ENCODE peak calls at places on chromosome 20, in four cellular contexts. One of them, this sample, is unnamed.

GRCh38 chr20:9555781-9556180 is 41.4 kb downstream of the LAMP5 start:
- DNase-seq in fibroblast of mammary gland: peak; percentile 65
- DNase-seq in OCI-LY7: no peak
- DNase-seq in glutamatergic neuron: no peak
- DNase-seq in this sample: no peak

GRCh38 chr20:50312682-50313187 is 122.1 kb downstream of the CEBPB start:
- DNase-seq in OCI-LY7: no peak
- DNase-seq in glutamatergic neuron: no peak
- DNase-seq in fibroblast of mammary gland: peak; percentile 92
- DNase-seq in this sample: peak; percentile 67

GRCh38 chr20:35146299-35146921 is 726 bp downstream of the EDEM2 start:
- DNase-seq in OCI-LY7: peak; percentile 14
- DNase-seq in fibroblast of mammary gland: peak; percentile 19
- DNase-seq in glutamatergic neuron: peak; percentile 49
- DNase-seq in this sample: peak; percentile 5

GRCh38 chr20:43451400-43451799 is 6.3 kb upstream of the SRSF6 start:
- DNase-seq in OCI-LY7: no peak
- DNase-seq in glutamatergic neuron: no peak
- DNase-seq in fibroblast of mammary gland: no peak
- DNase-seq in this sample: no peak

GRCh38 chr20:43715044-43715443 is 11.8 kb downstream of the GTSF1L start:
- DNase-seq in OCI-LY7: no peak
- DNase-seq in glutamatergic neuron: no peak
- DNase-seq in fibroblast of mammary gland: no peak
- DNase-seq in this sample: no peak

GRCh38 chr20:53678990-53679596 is 85.5 kb upstream of the ZNF217 start:
- DNase-seq in OCI-LY7: no peak
- DNase-seq in glutamatergic neuron: no peak
- DNase-seq in fibroblast of mammary gland: peak; percentile 35
- DNase-seq in this sample: no peak

GRCh38 chr20:50019466-50020256 is 36.9 kb downstream of the SNAI1 start:
- DNase-seq in glutamatergic neuron: no peak
- DNase-seq in fibroblast of mammary gland: no peak
- DNase-seq in OCI-LY7: no peak
- DNase-seq in this sample: no peak

GRCh38 chr20:9615118-9615517 is 100.7 kb downstream of the LAMP5 start:
- DNase-seq in fibroblast of mammary gland: no peak
- DNase-seq in glutamatergic neuron: no peak
- DNase-seq in OCI-LY7: no peak
- DNase-seq in this sample: no peak

GRCh38 chr20:61764471-61765020 is 301.1 kb downstream of the TAF4 start:
- DNase-seq in glutamatergic neuron: no peak
- DNase-seq in OCI-LY7: no peak
- DNase-seq in fibroblast of mammary gland: no peak
- DNase-seq in this sample: no peak

GRCh38 chr20:16069416-16070010 is 503.7 kb downstream of the KIF16B start:
- DNase-seq in OCI-LY7: peak; percentile 25
- DNase-seq in fibroblast of mammary gland: no peak
- DNase-seq in glutamatergic neuron: no peak
- DNase-seq in this sample: no peak

GRCh38 chr20:45037050-45037449 is 63.9 kb downstream of the KCNS1 start:
- DNase-seq in fibroblast of mammary gland: peak; percentile 83
- DNase-seq in glutamatergic neuron: no peak
- DNase-seq in OCI-LY7: no peak
- DNase-seq in this sample: peak; percentile 58

GRCh38 chr20:39360029-39360620 is 398.0 kb downstream of the DHX35 start:
- DNase-seq in glutamatergic neuron: no peak
- DNase-seq in fibroblast of mammary gland: no peak
- DNase-seq in OCI-LY7: no peak
- DNase-seq in this sample: no peak

GRCh38 chr20:3670945-3671344 is 7.7 kb upstream of the GFRA4 start:
- DNase-seq in OCI-LY7: no peak
- DNase-seq in glutamatergic neuron: no peak
- DNase-seq in fibroblast of mammary gland: no peak
- DNase-seq in this sample: no peak

GRCh38 chr20:4573564-4574355 is 147.9 kb upstream of the PRND start:
- DNase-seq in OCI-LY7: no peak
- DNase-seq in fibroblast of mammary gland: peak; percentile 97
- DNase-seq in glutamatergic neuron: no peak
- DNase-seq in this sample: peak; percentile 98

GRCh38 chr20:57526885-57527566 is 2.1 kb upstream of the CTCFL start:
- DNase-seq in fibroblast of mammary gland: no peak
- DNase-seq in OCI-LY7: no peak
- DNase-seq in glutamatergic neuron: no peak
- DNase-seq in this sample: no peak

GRCh38 chr20:56368351-56369134 is 9.8 kb downstream of the FAM210B start:
- DNase-seq in fibroblast of mammary gland: no peak
- DNase-seq in glutamatergic neuron: no peak
- DNase-seq in OCI-LY7: no peak
- DNase-seq in this sample: no peak

GRCh38 chr20:54176610-54177009 is 2.8 kb upstream of the CYP24A1 start:
- DNase-seq in OCI-LY7: no peak
- DNase-seq in glutamatergic neuron: no peak
- DNase-seq in fibroblast of mammary gland: peak; percentile 48
- DNase-seq in this sample: no peak

GRCh38 chr20:9241232-9241692 is 172.4 kb downstream of the PLCB4 start:
- DNase-seq in fibroblast of mammary gland: peak; percentile 82
- DNase-seq in OCI-LY7: no peak
- DNase-seq in glutamatergic neuron: no peak
- DNase-seq in this sample: peak; percentile 90

GRCh38 chr20:14413835-14414234 is 76.4 kb upstream of the FLRT3 start:
- DNase-seq in glutamatergic neuron: no peak
- DNase-seq in fibroblast of mammary gland: no peak
- DNase-seq in OCI-LY7: no peak
- DNase-seq in this sample: no peak

GRCh38 chr20:45445805-45446562 is 23.6 kb upstream of the WFDC2 start:
- DNase-seq in fibroblast of mammary gland: peak; percentile 15
- DNase-seq in glutamatergic neuron: peak; percentile 85
- DNase-seq in OCI-LY7: peak; percentile 48
- DNase-seq in this sample: no peak

GRCh38 chr20:56801991-56802740 is 173.1 kb downstream of the TFAP2C start:
- DNase-seq in OCI-LY7: no peak
- DNase-seq in glutamatergic neuron: no peak
- DNase-seq in fibroblast of mammary gland: peak; percentile 65
- DNase-seq in this sample: peak; percentile 42

GRCh38 chr20:60101201-60101893 is 143.1 kb downstream of the CDH26 start:
- DNase-seq in fibroblast of mammary gland: no peak
- DNase-seq in glutamatergic neuron: no peak
- DNase-seq in OCI-LY7: no peak
- DNase-seq in this sample: no peak

GRCh38 chr20:39553120-39553519 is 591.0 kb downstream of the DHX35 start:
- DNase-seq in fibroblast of mammary gland: no peak
- DNase-seq in OCI-LY7: no peak
- DNase-seq in glutamatergic neuron: no peak
- DNase-seq in this sample: no peak

GRCh38 chr20:63518351-63518861 is 2.2 kb upstream of the PPDPF start:
- DNase-seq in glutamatergic neuron: peak; percentile 21
- DNase-seq in OCI-LY7: no peak
- DNase-seq in fibroblast of mammary gland: no peak
- DNase-seq in this sample: no peak
- TF ChIP-seq CTCF in glutamatergic neuron: no peak
- TF ChIP-seq CTCF in OCI-LY7: no peak
- TF ChIP-seq CTCF in fibroblast of mammary gland: no peak
- TF ChIP-seq CTCF in this sample: no peak

DNA sequence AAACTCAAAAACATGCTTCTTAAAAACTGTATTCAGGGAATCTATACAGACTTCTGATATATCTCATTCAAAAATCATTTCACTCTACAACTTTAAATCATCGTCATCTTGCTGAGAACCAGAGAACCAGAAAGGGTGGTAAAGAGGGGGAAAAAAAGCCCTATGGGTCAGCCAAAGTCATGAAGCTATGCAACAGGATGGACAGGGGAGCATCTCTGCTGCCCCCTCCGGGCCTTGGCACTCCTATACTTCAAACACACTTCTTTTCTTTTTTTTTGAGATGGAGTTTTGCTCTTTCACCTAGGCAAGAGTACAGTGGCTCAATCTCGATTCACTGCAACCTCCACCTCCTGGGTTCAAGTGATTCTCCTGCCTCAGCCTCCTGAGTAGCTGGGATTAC is 73.5 kb upstream of the NFATC2 start:
- DNase-seq in fibroblast of mammary gland: no peak
- DNase-seq in glutamatergic neuron: no peak
- DNase-seq in OCI-LY7: peak; percentile 66
- DNase-seq in this sample: no peak
- TF ChIP-seq CTCF in fibroblast of mammary gland: peak; percentile 17
- TF ChIP-seq CTCF in glutamatergic neuron: no peak
- TF ChIP-seq CTCF in OCI-LY7: peak; percentile 70
- TF ChIP-seq CTCF in this sample: peak; percentile 8

DNA sequence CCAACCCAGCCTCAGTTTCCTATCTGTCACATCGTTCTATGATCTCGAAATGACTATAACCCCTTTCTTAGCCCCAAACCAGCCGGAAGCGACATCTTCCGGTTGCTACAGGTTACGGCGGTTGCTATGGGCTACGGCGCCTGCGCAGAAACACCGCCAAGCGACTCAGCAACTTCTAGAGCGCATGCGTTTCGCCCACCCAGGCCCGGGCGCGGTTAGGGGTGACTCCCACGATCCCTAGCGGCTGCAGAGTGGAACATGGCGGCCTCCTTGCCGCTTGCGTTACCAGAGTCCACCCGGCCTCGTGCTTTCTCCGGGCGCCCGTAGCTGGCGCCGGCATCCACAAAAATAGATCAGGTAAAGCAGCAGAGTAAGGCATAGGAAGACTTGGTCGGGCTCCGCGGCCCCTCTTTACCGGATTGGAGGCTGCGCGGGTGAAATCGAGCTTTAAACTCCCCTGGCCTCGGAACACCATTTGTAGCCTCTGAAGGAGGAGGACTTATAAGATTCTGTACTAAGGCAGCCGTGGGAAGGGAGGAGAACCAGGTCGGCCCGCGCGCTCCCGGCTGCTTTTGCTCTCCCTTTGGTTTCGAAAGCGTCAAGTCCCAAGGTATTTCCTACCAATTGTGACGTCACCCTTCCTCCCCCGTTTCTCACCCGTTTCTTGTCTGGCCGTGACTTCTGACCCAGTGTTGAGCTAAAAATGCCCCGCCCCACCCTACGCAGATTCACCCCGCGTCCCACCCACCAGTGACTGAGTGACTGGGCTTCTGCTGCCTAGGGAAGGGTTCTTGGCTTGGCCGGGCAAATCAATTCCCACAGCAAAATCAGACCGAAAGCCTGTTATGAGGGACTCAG is 3.5 kb downstream of the SDCBP2 start:
- DNase-seq in fibroblast of mammary gland: peak; percentile 99
- DNase-seq in OCI-LY7: peak; percentile 98
- DNase-seq in glutamatergic neuron: peak; percentile 98
- DNase-seq in this sample: peak; percentile 98
- TF ChIP-seq CTCF in fibroblast of mammary gland: no peak
- TF ChIP-seq CTCF in OCI-LY7: no peak
- TF ChIP-seq CTCF in glutamatergic neuron: no peak
- TF ChIP-seq CTCF in this sample: no peak

GRCh38 chr20:48403362-48403761 is 424.4 kb downstream of the PREX1 start:
- DNase-seq in glutamatergic neuron: no peak
- DNase-seq in fibroblast of mammary gland: no peak
- DNase-seq in OCI-LY7: no peak
- DNase-seq in this sample: no peak

GRCh38 chr20:48404598-48404997 is 423.2 kb downstream of the PREX1 start:
- DNase-seq in glutamatergic neuron: no peak
- DNase-seq in OCI-LY7: peak; percentile 16
- DNase-seq in fibroblast of mammary gland: no peak
- DNase-seq in this sample: no peak

GRCh38 chr20:48407710-48408109 is 420.1 kb downstream of the PREX1 start:
- DNase-seq in glutamatergic neuron: no peak
- DNase-seq in fibroblast of mammary gland: no peak
- DNase-seq in OCI-LY7: no peak
- DNase-seq in this sample: no peak

GRCh38 chr20:48406462-48407235 is 421.1 kb downstream of the PREX1 start:
- DNase-seq in fibroblast of mammary gland: peak; percentile 8
- DNase-seq in glutamatergic neuron: no peak
- DNase-seq in OCI-LY7: no peak
- DNase-seq in this sample: no peak

DNA sequence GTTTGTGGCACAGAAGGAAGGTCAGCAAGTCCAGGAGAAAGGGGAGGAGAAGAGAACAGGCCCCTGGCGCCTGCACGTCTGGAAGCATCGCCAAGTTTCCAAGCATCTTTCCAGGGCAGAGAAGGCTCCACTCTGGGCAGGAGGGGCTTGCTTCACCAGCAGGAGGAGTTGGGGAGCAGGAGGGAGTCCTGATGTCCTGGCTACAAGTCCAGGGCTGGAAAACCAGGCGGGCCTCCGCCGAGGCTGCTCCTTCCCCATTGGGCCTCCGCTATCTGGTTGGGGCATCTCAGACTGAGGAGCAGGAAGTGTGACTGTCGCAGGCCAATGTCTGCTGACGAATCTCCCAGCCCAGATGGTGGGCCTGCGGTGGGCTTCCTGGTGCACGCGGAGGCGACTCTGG is 421.9 kb downstream of the PREX1 start:
- DNase-seq in glutamatergic neuron: no peak
- DNase-seq in OCI-LY7: no peak
- DNase-seq in fibroblast of mammary gland: no peak
- DNase-seq in this sample: no peak
- TF ChIP-seq CTCF in glutamatergic neuron: no peak
- TF ChIP-seq CTCF in OCI-LY7: no peak
- TF ChIP-seq CTCF in fibroblast of mammary gland: no peak
- TF ChIP-seq CTCF in this sample: no peak

GRCh38 chr20:25529295-25529951 is 55.9 kb downstream of the NINL start:
- DNase-seq in OCI-LY7: no peak
- DNase-seq in glutamatergic neuron: no peak
- DNase-seq in fibroblast of mammary gland: no peak
- DNase-seq in this sample: no peak

GRCh38 chr20:25534845-25535244 is 50.5 kb downstream of the NINL start:
- DNase-seq in OCI-LY7: no peak
- DNase-seq in glutamatergic neuron: no peak
- DNase-seq in fibroblast of mammary gland: no peak
- DNase-seq in this sample: no peak

GRCh38 chr20:25533920-25534700 is 51.2 kb downstream of the NINL start:
- DNase-seq in OCI-LY7: no peak
- DNase-seq in glutamatergic neuron: no peak
- DNase-seq in fibroblast of mammary gland: no peak
- DNase-seq in this sample: no peak

GRCh38 chr20:25532971-25533391 is 52.4 kb downstream of the NINL start:
- DNase-seq in glutamatergic neuron: no peak
- DNase-seq in fibroblast of mammary gland: peak; percentile 28
- DNase-seq in OCI-LY7: no peak
- DNase-seq in this sample: peak; percentile 47

DNA sequence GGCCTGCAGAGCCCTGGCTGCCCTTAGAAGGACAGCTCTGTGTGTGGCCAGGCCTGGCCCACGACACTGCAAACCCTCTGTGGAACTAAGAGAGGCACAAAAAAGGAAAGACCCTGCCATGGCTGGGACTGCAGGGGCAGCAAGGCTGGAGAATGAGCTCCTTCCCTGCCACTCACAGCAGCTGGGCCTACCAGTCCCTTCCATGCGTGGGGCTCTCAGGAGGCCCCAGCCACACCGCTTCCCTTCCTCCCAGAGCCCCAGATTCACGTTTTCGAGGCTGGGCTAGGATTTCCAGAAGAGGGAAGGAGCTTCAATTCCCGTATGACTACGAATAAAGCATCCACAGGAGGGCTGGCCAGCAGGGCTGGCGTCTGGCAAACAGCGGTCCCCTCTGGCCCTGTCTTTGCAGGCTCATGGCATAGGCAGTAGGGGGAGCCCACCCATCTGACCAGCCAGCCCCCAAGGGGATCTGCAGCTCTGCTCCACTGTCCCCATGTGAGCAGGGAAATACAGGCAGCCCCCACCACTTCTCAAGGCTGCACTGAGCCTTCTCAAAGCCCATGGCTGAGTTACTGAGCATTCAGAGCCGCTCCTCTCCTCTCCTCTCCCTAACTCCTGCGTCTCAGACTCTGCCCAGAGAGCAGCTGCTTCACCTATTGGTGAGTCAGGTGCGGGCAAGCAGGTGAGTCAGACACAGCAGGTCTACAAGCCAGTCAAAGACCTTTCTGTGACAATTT is 53.1 kb downstream of the NINL start:
- DNase-seq in fibroblast of mammary gland: no peak
- DNase-seq in OCI-LY7: no peak
- DNase-seq in glutamatergic neuron: peak; percentile 66
- DNase-seq in this sample: no peak
- TF ChIP-seq CTCF in fibroblast of mammary gland: no peak
- TF ChIP-seq CTCF in OCI-LY7: no peak
- TF ChIP-seq CTCF in glutamatergic neuron: peak; percentile 27
- TF ChIP-seq CTCF in this sample: peak; percentile 18

This sample was measured in astrocyte of the spinal cord.